ENCODE peak calls at places on chromosomes 3 and 15, in nine cellular contexts. P, J, Y, X, N, H, O, Q and Z are unnamed samples.

GRCh38 chr3:3200632-3201212 is 21.2 kb upstream of the CRBN start:
- DNase-seq in N (no peak), P (peak; percentile 46), J (no peak), Y (no peak), Q (peak; percentile 41), X (peak; percentile 34), O (peak; percentile 16), H (peak; percentile 31), Z (peak; percentile 64)

GRCh38 chr3:52012699-52013098 is 17.0 kb upstream of the RPL29 start:
- DNase-seq in P (no peak), H (no peak), X (no peak), Y (no peak), J (no peak), Q (no peak), O (no peak), N (no peak), Z (no peak)

GRCh38 chr3:171810278-171811058 is at the start of gene PLD1:
- DNase-seq in H (peak; percentile 63), X (no peak), P (peak; percentile 94), O (peak; percentile 83), Q (peak; percentile 89), N (peak; percentile 32), J (peak; percentile 91), Y (no peak), Z (peak; percentile 92)

GRCh38 chr3:180283251-180283650 is 246.5 kb upstream of the PEX5L start:
- DNase-seq in O (no peak), X (no peak), H (no peak), Y (no peak), Q (no peak), J (no peak), N (no peak), P (no peak), Z (no peak)

GRCh38 chr3:43620953-43621405 is 832 bp downstream of the ANO10 start:
- DNase-seq in N (no peak), Q (no peak), Y (no peak), J (no peak), H (no peak), X (no peak), P (peak; percentile 35), O (no peak), Z (no peak)

GRCh38 chr3:83226751-83227150 is 1465.3 kb upstream of the GBE1 start:
- DNase-seq in H (no peak), O (no peak), J (no peak), Q (no peak), P (no peak), N (no peak), Y (no peak), X (no peak), Z (no peak)

GRCh38 chr3:69236808-69237707 is 114.7 kb upstream of the LMOD3 start:
- DNase-seq in H (no peak), P (no peak), N (no peak), X (no peak), O (no peak), Q (no peak), Y (no peak), J (no peak), Z (no peak)

GRCh38 chr15:66254364-66255292 is 1.1 kb upstream of the MEGF11 start:
- DNase-seq in H (no peak), O (no peak), J (no peak), Q (no peak), N (no peak), X (no peak), Y (no peak), P (no peak), Z (no peak)

GRCh38 chr3:132317229-132317948 is at the start of gene ACP3:
- DNase-seq in J (peak; percentile 70), H (peak; percentile 43), N (no peak), P (peak; percentile 76), Q (peak; percentile 62), O (peak; percentile 49), Y (no peak), X (peak; percentile 21), Z (peak; percentile 74)

GRCh38 chr3:134325722-134326121 is 48.5 kb downstream of the AMOTL2 start:
- DNase-seq in O (no peak), P (no peak), J (no peak), Q (peak; percentile 67), N (no peak), H (no peak), X (no peak), Y (no peak), Z (peak; percentile 64)
- H3K4me1 ChIP-seq in O (peaks cover 19% of the 10 kb centered on the region), P (peaks cover 68% of the 10 kb centered on the region), J (peaks cover 37% of the 10 kb centered on the region), Q (peaks cover 25% of the 10 kb centered on the region), N (no peaks in the 10 kb centered on the region), H (peaks cover 43% of the 10 kb centered on the region), X (peaks cover 5% of the 10 kb centered on the region), Y (no peaks in the 10 kb centered on the region), Z (peaks cover 31% of the 10 kb centered on the region)

GRCh38 chr15:29208352-29208751 is 61.3 kb downstream of the NSMCE3 start:
- DNase-seq in X (no peak), Q (no peak), J (no peak), P (no peak), H (no peak), N (no peak), Y (no peak), O (no peak), Z (no peak)
- H3K27me3 ChIP-seq in X (no peaks in the 10 kb centered on the region), Q (peaks cover 21% of the 10 kb centered on the region), J (no peaks in the 10 kb centered on the region), P (no peaks in the 10 kb centered on the region), H (peaks cover 51% of the 10 kb centered on the region), N (no peaks in the 10 kb centered on the region), Y (no peaks in the 10 kb centered on the region), O (no peaks in the 10 kb centered on the region), Z (peaks cover 3% of the 10 kb centered on the region)

GRCh38 chr15:22257668-22258401 is 177.5 kb downstream of the OR4M2 start:
- DNase-seq in Y (no peak), O (no peak), X (no peak), P (no peak), Q (no peak), N (no peak), J (no peak), H (no peak), Z (no peak)

GRCh38 chr15:22251422-22251821 is 171.1 kb downstream of the OR4M2 start:
- DNase-seq in J (no peak), H (no peak), N (no peak), Q (no peak), Y (no peak), O (no peak), P (no peak), X (no peak), Z (no peak)

GRCh38 chr15:22258402-22259150 is 178.2 kb downstream of the OR4M2 start:
- DNase-seq in J (no peak), Q (no peak), Y (no peak), O (no peak), P (no peak), N (no peak), H (no peak), X (no peak), Z (no peak)

GRCh38 chr15:22257047-22257667 is 176.8 kb downstream of the OR4M2 start:
- DNase-seq in P (no peak), H (no peak), J (no peak), Q (no peak), O (no peak), N (no peak), Y (peak; percentile 49), X (no peak), Z (no peak)

DNA sequence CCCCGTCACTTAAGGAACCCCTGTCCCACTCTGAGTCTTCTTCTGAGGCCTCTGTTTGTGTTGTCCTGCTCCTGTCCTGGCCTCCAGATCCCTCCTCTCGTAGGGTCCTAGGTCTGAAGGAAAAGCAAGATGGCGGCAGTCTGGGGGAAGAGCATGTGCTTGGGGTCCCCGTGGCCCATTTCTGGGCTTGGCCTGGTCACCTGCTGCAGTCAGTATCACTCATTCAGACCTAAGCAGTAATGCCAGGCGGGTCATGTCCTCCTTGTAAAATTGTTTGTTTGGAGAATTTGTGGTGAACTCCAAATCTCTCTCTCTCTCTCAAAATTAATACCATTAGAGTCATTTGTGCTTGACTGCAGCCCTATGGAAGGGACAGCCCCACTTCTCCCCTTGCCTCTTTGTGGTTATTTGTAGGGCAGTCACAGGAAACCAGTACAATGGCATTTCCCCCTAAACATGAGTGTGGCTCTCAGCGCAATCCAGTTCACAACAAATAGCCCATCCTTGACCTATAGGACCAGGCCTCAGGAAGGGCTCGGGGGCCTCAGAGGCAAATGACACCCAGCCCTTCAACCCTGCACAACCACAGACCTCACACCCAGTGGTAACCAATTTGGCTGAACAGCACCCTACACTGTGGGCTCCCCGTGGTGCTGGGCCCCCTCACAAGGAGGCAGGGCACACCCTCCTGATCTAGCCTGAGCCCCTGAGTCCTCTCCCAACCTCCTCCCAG is 173.5 kb downstream of the OR4M2 start:
- DNase-seq in N (peak; percentile 38), Y (peak; percentile 51), P (no peak), J (no peak), H (no peak), X (no peak), O (no peak), Q (no peak), Z (no peak)
- H3K27ac ChIP-seq in N (no peak overlapping the region), Y (no peak overlapping the region), P (no peak overlapping the region), J (no peak overlapping the region), H (no peak overlapping the region), X (no peak overlapping the region), O (no peak overlapping the region), Q (no peak overlapping the region), Z (no peak overlapping the region)

GRCh38 chr3:182393151-182393550 is 400.2 kb upstream of the ATP11B start:
- DNase-seq in Y (no peak), P (no peak), X (no peak), H (no peak), J (no peak), O (no peak), Q (no peak), N (no peak), Z (no peak)

GRCh38 chr3:182392182-182392917 is 401.0 kb upstream of the ATP11B start:
- DNase-seq in P (no peak), N (no peak), Q (no peak), H (no peak), Y (no peak), J (no peak), X (no peak), O (no peak), Z (no peak)

GRCh38 chr3:182388506-182388905 is 404.8 kb upstream of the ATP11B start:
- DNase-seq in O (no peak), H (no peak), N (no peak), Y (no peak), J (no peak), Q (no peak), P (no peak), X (no peak), Z (no peak)

GRCh38 chr3:182385356-182385755 is 407.9 kb upstream of the ATP11B start:
- DNase-seq in H (no peak), X (no peak), O (no peak), N (no peak), Y (no peak), J (no peak), P (no peak), Q (no peak), Z (no peak)

DNA sequence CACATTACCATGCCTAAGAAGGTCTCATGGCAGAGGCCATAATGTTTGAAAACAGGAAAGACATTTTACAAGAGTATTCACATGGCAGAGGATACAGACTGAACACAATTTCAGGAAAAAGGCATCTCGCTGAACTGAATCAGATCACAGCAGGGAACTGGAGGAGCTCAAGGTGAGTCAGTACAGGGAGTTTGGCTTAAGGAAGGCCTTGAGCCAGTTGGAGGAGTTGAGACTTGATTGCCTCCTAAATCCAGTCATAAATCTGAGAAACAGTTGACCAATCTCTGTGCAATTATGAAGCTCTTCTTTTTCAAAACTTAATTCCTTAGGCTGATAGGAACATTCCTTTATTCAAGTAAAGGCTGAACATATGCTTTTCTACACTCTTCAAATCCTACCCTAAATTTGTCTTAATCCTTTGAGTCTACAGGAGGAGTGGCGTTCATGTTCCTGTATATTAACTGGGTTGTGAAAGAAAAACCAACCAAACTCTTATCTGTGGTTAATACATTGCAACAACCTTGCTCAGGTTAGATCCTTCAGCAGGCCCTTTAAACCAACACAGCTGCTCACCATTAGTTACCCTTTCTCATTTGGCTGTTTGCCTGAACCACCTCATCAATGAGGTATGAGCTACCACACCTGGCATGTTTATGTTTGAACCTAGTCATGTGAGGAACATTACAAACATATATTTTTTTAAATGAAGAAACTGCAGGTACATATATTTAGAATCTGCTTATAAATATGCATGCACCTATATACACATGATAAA is 404.1 kb upstream of the ATP11B start:
- DNase-seq in J (no peak), O (no peak), P (peak; percentile 98), H (peak; percentile 35), Y (no peak), X (no peak), N (no peak), Q (peak; percentile 56), Z (no peak)
- H3K4me1 ChIP-seq in J (no peaks in the 10 kb centered on the region), O (no peaks in the 10 kb centered on the region), P (peaks cover 22% of the 10 kb centered on the region), H (peaks cover 11% of the 10 kb centered on the region), Y (no peaks in the 10 kb centered on the region), X (no peaks in the 10 kb centered on the region), N (no peaks in the 10 kb centered on the region), Q (no peaks in the 10 kb centered on the region), Z (no peaks in the 10 kb centered on the region)